ENCODE peak calls at places on chromosomes 7 and 10, in ten cellular contexts. One of them, this sample, is unnamed.

GRCh38 chr7:112212516-112213036 is 6.1 kb downstream of the ZNF277 start:
- DNase-seq in colonic mucosa: no peak
- DNase-seq in tibial artery: no peak
- DNase-seq in suprapubic skin: no peak
- DNase-seq in adrenal gland: no peak
- DNase-seq in mammary epithelial cell: no peak
- DNase-seq in upper lobe of left lung: no peak
- DNase-seq in PC-9: no peak
- DNase-seq in HCT116: no peak
- DNase-seq in pancreas: no peak
- DNase-seq in this sample: no peak

GRCh38 chr10:59734063-59734462 is 19.2 kb downstream of the MRLN start:
- DNase-seq in colonic mucosa: no peak
- DNase-seq in tibial artery: no peak
- DNase-seq in suprapubic skin: no peak
- DNase-seq in adrenal gland: no peak
- DNase-seq in mammary epithelial cell: no peak
- DNase-seq in upper lobe of left lung: no peak
- DNase-seq in PC-9: no peak
- DNase-seq in HCT116: no peak
- DNase-seq in pancreas: no peak
- DNase-seq in this sample: no peak

GRCh38 chr7:37977243-37977642 is 56.8 kb downstream of the EPDR1 start:
- DNase-seq in colonic mucosa: no peak
- DNase-seq in tibial artery: no peak
- DNase-seq in suprapubic skin: no peak
- DNase-seq in adrenal gland: no peak
- DNase-seq in mammary epithelial cell: peak
- DNase-seq in upper lobe of left lung: no peak
- DNase-seq in PC-9: no peak
- DNase-seq in HCT116: no peak
- DNase-seq in pancreas: no peak
- DNase-seq in this sample: no peak

GRCh38 chr7:55441668-55442305 is 76.7 kb downstream of the LANCL2 start:
- DNase-seq in colonic mucosa: no peak
- DNase-seq in tibial artery: no peak
- DNase-seq in suprapubic skin: no peak
- DNase-seq in adrenal gland: no peak
- DNase-seq in mammary epithelial cell: no peak
- DNase-seq in upper lobe of left lung: no peak
- DNase-seq in PC-9: no peak
- DNase-seq in HCT116: no peak
- DNase-seq in pancreas: no peak
- DNase-seq in this sample: peak

GRCh38 chr10:114623661-114624294 is 34.3 kb downstream of the ABLIM1 start:
- DNase-seq in colonic mucosa: peak
- DNase-seq in tibial artery: no peak
- DNase-seq in suprapubic skin: no peak
- DNase-seq in adrenal gland: peak
- DNase-seq in mammary epithelial cell: peak
- DNase-seq in upper lobe of left lung: no peak
- DNase-seq in PC-9: peak
- DNase-seq in HCT116: peak
- DNase-seq in pancreas: no peak
- DNase-seq in this sample: peak

GRCh38 chr10:91565241-91565640 is 67.6 kb downstream of the PPP1R3C start:
- DNase-seq in colonic mucosa: no peak
- DNase-seq in tibial artery: no peak
- DNase-seq in suprapubic skin: no peak
- DNase-seq in adrenal gland: no peak
- DNase-seq in mammary epithelial cell: no peak
- DNase-seq in upper lobe of left lung: no peak
- DNase-seq in PC-9: no peak
- DNase-seq in HCT116: no peak
- DNase-seq in pancreas: no peak
- DNase-seq in this sample: no peak

GRCh38 chr10:92591550-92592140 is 1.3 kb upstream of the KIF11 start:
- DNase-seq in colonic mucosa: peak
- DNase-seq in tibial artery: peak
- DNase-seq in suprapubic skin: peak
- DNase-seq in adrenal gland: peak
- DNase-seq in mammary epithelial cell: peak
- DNase-seq in upper lobe of left lung: peak
- DNase-seq in PC-9: peak
- DNase-seq in HCT116: peak
- DNase-seq in pancreas: peak
- DNase-seq in this sample: peak

GRCh38 chr10:79405221-79405994 is 40.0 kb downstream of the ZCCHC24 start:
- DNase-seq in colonic mucosa: no peak
- DNase-seq in tibial artery: peak
- DNase-seq in suprapubic skin: peak
- DNase-seq in adrenal gland: no peak
- DNase-seq in mammary epithelial cell: no peak
- DNase-seq in upper lobe of left lung: no peak
- DNase-seq in PC-9: no peak
- DNase-seq in HCT116: no peak
- DNase-seq in pancreas: peak
- DNase-seq in this sample: no peak

GRCh38 chr10:100481462-100482081 is 18.8 kb downstream of the WNT8B start:
- DNase-seq in colonic mucosa: peak
- DNase-seq in tibial artery: peak
- DNase-seq in suprapubic skin: peak
- DNase-seq in adrenal gland: peak
- DNase-seq in mammary epithelial cell: peak
- DNase-seq in upper lobe of left lung: peak
- DNase-seq in PC-9: peak
- DNase-seq in HCT116: peak
- DNase-seq in pancreas: peak
- DNase-seq in this sample: peak

GRCh38 chr10:4512557-4513286 is 313.3 kb upstream of the AKR1E2 start:
- DNase-seq in colonic mucosa: peak
- DNase-seq in tibial artery: no peak
- DNase-seq in suprapubic skin: no peak
- DNase-seq in adrenal gland: peak
- DNase-seq in mammary epithelial cell: peak
- DNase-seq in upper lobe of left lung: peak
- DNase-seq in PC-9: peak
- DNase-seq in HCT116: peak
- DNase-seq in pancreas: no peak
- DNase-seq in this sample: peak

DNA sequence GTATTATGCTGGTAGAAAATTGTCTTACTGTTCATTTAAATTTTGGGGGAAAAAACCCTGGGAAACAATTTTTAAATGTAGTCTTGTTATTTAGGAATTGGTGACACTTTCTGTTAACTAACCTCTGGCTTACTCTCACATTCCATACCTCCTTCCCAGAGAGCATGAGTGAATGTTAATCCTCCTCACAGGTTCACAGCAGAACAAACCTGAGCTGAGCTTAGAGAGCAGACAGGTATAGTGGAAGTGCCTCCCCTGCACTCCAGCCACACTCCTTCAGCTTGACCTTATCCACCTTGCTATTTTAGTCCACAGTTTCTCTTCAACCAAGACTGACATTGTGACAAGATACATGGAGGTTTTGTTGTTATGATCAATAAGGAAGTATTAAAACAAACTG is 235.9 kb downstream of the FOXP2 start:
- DNase-seq in colonic mucosa: no peak
- DNase-seq in tibial artery: no peak
- DNase-seq in suprapubic skin: no peak
- DNase-seq in adrenal gland: no peak
- DNase-seq in mammary epithelial cell: no peak
- DNase-seq in upper lobe of left lung: no peak
- DNase-seq in PC-9: no peak
- DNase-seq in HCT116: no peak
- DNase-seq in pancreas: no peak
- DNase-seq in this sample: no peak
- TF ChIP-seq CTCF in colonic mucosa: no peak
- TF ChIP-seq CTCF in tibial artery: no peak
- TF ChIP-seq CTCF in suprapubic skin: no peak
- TF ChIP-seq CTCF in adrenal gland: no peak
- TF ChIP-seq CTCF in mammary epithelial cell: no peak
- TF ChIP-seq CTCF in upper lobe of left lung: no peak
- TF ChIP-seq CTCF in PC-9: no peak
- TF ChIP-seq CTCF in HCT116: no peak
- TF ChIP-seq CTCF in pancreas: no peak
- TF ChIP-seq CTCF in this sample: no peak

DNA sequence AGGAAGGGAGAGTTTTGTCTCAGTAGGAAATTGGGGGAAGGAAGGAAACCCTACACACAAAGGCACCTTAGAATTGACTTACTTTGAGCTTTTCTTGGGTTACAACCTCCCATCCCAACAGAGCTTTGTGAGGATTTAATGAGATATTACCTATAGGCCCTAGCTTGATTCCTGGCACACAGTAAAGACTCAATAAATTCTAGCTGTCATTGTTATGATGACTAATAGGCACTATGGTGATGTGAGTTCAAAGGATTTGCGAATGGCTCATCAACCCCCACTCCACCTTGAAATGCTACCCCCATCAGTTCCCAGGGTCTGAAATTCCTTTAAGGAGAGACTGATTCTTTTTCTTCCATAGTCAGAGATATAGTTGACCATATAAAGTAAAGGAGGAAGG is 67.9 kb upstream of the SMNDC1 start:
- DNase-seq in colonic mucosa: no peak
- DNase-seq in tibial artery: no peak
- DNase-seq in suprapubic skin: no peak
- DNase-seq in adrenal gland: no peak
- DNase-seq in mammary epithelial cell: peak
- DNase-seq in upper lobe of left lung: no peak
- DNase-seq in PC-9: no peak
- DNase-seq in HCT116: peak
- DNase-seq in pancreas: no peak
- DNase-seq in this sample: no peak
- H3K27ac ChIP-seq in colonic mucosa: no peak
- H3K27ac ChIP-seq in tibial artery: no peak
- H3K27ac ChIP-seq in suprapubic skin: no peak
- H3K27ac ChIP-seq in adrenal gland: no peak
- H3K27ac ChIP-seq in mammary epithelial cell: no peak
- H3K27ac ChIP-seq in upper lobe of left lung: no peak
- H3K27ac ChIP-seq in PC-9: peak
- H3K27ac ChIP-seq in HCT116: no peak
- H3K27ac ChIP-seq in pancreas: no peak
- H3K27ac ChIP-seq in this sample: no peak

GRCh38 chr7:101880536-101881443 is 63.4 kb downstream of the CUX1 start:
- DNase-seq in colonic mucosa: no peak
- DNase-seq in tibial artery: no peak
- DNase-seq in suprapubic skin: no peak
- DNase-seq in adrenal gland: no peak
- DNase-seq in mammary epithelial cell: peak
- DNase-seq in upper lobe of left lung: no peak
- DNase-seq in PC-9: no peak
- DNase-seq in HCT116: no peak
- DNase-seq in pancreas: no peak
- DNase-seq in this sample: no peak

GRCh38 chr7:101885597-101885955 is 68.2 kb downstream of the CUX1 start:
- DNase-seq in colonic mucosa: no peak
- DNase-seq in tibial artery: peak
- DNase-seq in suprapubic skin: no peak
- DNase-seq in adrenal gland: no peak
- DNase-seq in mammary epithelial cell: no peak
- DNase-seq in upper lobe of left lung: no peak
- DNase-seq in PC-9: no peak
- DNase-seq in HCT116: no peak
- DNase-seq in pancreas: no peak
- DNase-seq in this sample: no peak

GRCh38 chr7:101884671-101885596 is 67.5 kb downstream of the CUX1 start:
- DNase-seq in colonic mucosa: no peak
- DNase-seq in tibial artery: no peak
- DNase-seq in suprapubic skin: no peak
- DNase-seq in adrenal gland: no peak
- DNase-seq in mammary epithelial cell: no peak
- DNase-seq in upper lobe of left lung: no peak
- DNase-seq in PC-9: no peak
- DNase-seq in HCT116: no peak
- DNase-seq in pancreas: no peak
- DNase-seq in this sample: no peak

GRCh38 chr7:101879565-101879964 is 62.1 kb downstream of the CUX1 start:
- DNase-seq in colonic mucosa: no peak
- DNase-seq in tibial artery: no peak
- DNase-seq in suprapubic skin: no peak
- DNase-seq in adrenal gland: no peak
- DNase-seq in mammary epithelial cell: no peak
- DNase-seq in upper lobe of left lung: no peak
- DNase-seq in PC-9: no peak
- DNase-seq in HCT116: no peak
- DNase-seq in pancreas: no peak
- DNase-seq in this sample: no peak

DNA sequence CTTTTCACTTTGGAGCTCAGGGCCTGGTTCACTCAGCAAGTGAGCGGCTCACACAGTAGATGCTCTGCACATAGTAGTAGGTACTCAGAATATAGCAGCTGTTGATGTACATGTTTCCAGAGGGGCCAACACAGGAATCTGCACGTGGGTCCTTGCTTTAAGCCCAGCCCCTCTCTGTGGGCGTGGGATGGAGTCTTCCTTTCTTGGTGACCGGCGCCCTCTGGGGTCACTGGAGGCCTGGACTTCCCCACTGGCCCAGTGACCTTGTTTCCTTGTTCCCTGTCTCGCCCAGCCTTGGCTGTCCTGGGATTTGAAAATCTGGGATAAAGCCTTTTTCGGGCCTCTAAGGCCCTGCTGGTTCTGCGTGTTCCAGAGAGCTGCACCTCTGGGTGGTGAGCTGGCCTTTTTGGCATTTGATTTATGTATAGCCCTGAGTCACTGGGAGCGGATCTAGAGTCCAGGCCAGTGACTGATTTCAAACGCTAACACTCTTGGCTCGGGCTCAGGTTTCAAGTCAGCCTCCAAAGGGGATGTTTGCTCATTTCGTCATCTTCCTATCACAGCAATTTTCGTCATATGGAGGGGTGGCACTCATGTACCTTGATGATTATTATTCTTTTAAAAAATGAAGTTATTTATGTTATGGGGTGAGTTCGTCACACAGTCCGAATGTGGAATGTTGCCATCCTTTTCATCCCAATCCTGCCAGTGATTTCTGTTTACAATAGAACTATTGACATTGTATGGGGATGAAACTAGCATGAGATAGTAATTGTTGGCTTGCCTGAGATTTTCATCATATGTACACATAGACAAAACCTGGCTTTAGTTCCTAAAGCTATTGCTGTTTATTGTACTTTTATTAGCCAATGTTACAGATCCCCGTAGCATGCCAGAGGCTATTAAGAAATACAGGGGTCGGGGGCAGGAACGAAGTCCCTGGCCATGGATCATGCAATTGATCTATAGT is 65.5 kb downstream of the CUX1 start:
- DNase-seq in colonic mucosa: peak
- DNase-seq in tibial artery: peak
- DNase-seq in suprapubic skin: peak
- DNase-seq in adrenal gland: peak
- DNase-seq in mammary epithelial cell: peak
- DNase-seq in upper lobe of left lung: peak
- DNase-seq in PC-9: peak
- DNase-seq in HCT116: peak
- DNase-seq in pancreas: no peak
- DNase-seq in this sample: peak
- H3K4me3 ChIP-seq in colonic mucosa: no peak
- H3K4me3 ChIP-seq in tibial artery: no peak
- H3K4me3 ChIP-seq in suprapubic skin: no peak
- H3K4me3 ChIP-seq in adrenal gland: no peak
- H3K4me3 ChIP-seq in mammary epithelial cell: peak
- H3K4me3 ChIP-seq in upper lobe of left lung: no peak
- H3K4me3 ChIP-seq in PC-9: peak
- H3K4me3 ChIP-seq in HCT116: no peak
- H3K4me3 ChIP-seq in pancreas: no peak
- H3K4me3 ChIP-seq in this sample: peak

GRCh38 chr10:11177926-11178453 is 160.3 kb downstream of the CELF2 start:
- DNase-seq in colonic mucosa: no peak
- DNase-seq in tibial artery: no peak
- DNase-seq in suprapubic skin: no peak
- DNase-seq in adrenal gland: no peak
- DNase-seq in mammary epithelial cell: no peak
- DNase-seq in upper lobe of left lung: no peak
- DNase-seq in PC-9: no peak
- DNase-seq in HCT116: no peak
- DNase-seq in pancreas: no peak
- DNase-seq in this sample: no peak
- TF ChIP-seq CTCF in colonic mucosa: no peak
- TF ChIP-seq CTCF in tibial artery: no peak
- TF ChIP-seq CTCF in suprapubic skin: no peak
- TF ChIP-seq CTCF in adrenal gland: no peak
- TF ChIP-seq CTCF in mammary epithelial cell: no peak
- TF ChIP-seq CTCF in upper lobe of left lung: no peak
- TF ChIP-seq CTCF in PC-9: no peak
- TF ChIP-seq CTCF in HCT116: no peak
- TF ChIP-seq CTCF in pancreas: no peak
- TF ChIP-seq CTCF in this sample: no peak